ENCODE peak calls at places on chromosomes 13 and 19, in five cellular contexts. Y, T, N, W and P are unnamed samples.

GRCh38 chr19:3536429-3537100 is 2.4 kb upstream of the TEKTIP1 start:
- DNase-seq in W (no peak), N (no peak), T (no peak), Y (no peak), P (no peak)

GRCh38 chr13:27336005-27336673 is 65.5 kb downstream of the RASL11A start:
- DNase-seq in Y (no peak), N (no peak), T (peak), W (no peak), P (no peak)

GRCh38 chr19:33868821-33869412 is 72.2 kb downstream of the KCTD15 start:
- DNase-seq in T (no peak), Y (peak), N (no peak), W (no peak), P (no peak)

GRCh38 chr13:96671073-96671472 is 323.2 kb downstream of the OXGR1 start:
- DNase-seq in T (no peak), W (no peak), Y (no peak), N (no peak), P (no peak)

GRCh38 chr19:3852614-3853254 is 16.1 kb downstream of the ZFR2 start:
- DNase-seq in T (peak), N (no peak), W (peak), Y (peak), P (peak)

GRCh38 chr19:40889366-40889765 is 7.3 kb upstream of the CYP2A7 start:
- DNase-seq in N (no peak), W (no peak), Y (no peak), T (no peak), P (no peak)

GRCh38 chr19:58499021-58499927 is 12.5 kb downstream of the SLC27A5 start:
- DNase-seq in N (peak), Y (peak), W (peak), T (peak), P (peak)

GRCh38 chr19:341386-342127 is 3.0 kb downstream of the MIER2 start:
- DNase-seq in W (no peak), N (no peak), Y (no peak), T (no peak), P (no peak)

GRCh38 chr19:33699754-33700407 is 78.1 kb downstream of the CHST8 start:
- DNase-seq in N (no peak), Y (no peak), W (no peak), T (no peak), P (no peak)

GRCh38 chr19:54574527-54575056 is 1.0 kb downstream of the LILRA2 start:
- DNase-seq in W (no peak), N (no peak), Y (no peak), T (no peak), P (no peak)